ENCODE peak calls at places on chromosome 22, in eight cellular contexts. One of them, this sample, is unnamed. For H4K20me1, the result is how much of the 10 kb centered on the place peaks cover.

GRCh38 chr22:48740086-48740730 is 1087.5 kb downstream of the BRD1 start:
- DNase-seq in IMR-90: no peak
- DNase-seq in GM23338: no peak
- DNase-seq in MM.1S: no peak
- DNase-seq in HCT116: no peak
- DNase-seq in fibroblast of lung: no peak
- DNase-seq in PC-3: no peak
- DNase-seq in neural progenitor cell: no peak
- DNase-seq in this sample: no peak

GRCh38 chr22:48968201-48968959 is 859.3 kb downstream of the BRD1 start:
- DNase-seq in GM23338: no peak
- DNase-seq in IMR-90: no peak
- DNase-seq in PC-3: peak
- DNase-seq in MM.1S: peak
- DNase-seq in fibroblast of lung: no peak
- DNase-seq in neural progenitor cell: peak
- DNase-seq in HCT116: peak
- DNase-seq in this sample: peak

GRCh38 chr22:42427211-42427610 is 5.0 kb downstream of the NFAM1 start:
- DNase-seq in GM23338: no peak
- DNase-seq in HCT116: no peak
- DNase-seq in MM.1S: no peak
- DNase-seq in neural progenitor cell: no peak
- DNase-seq in fibroblast of lung: no peak
- DNase-seq in PC-3: no peak
- DNase-seq in IMR-90: no peak
- DNase-seq in this sample: no peak

GRCh38 chr22:50190182-50190951 is 4.7 kb downstream of the TRABD start:
- DNase-seq in neural progenitor cell: peak
- DNase-seq in PC-3: peak
- DNase-seq in IMR-90: no peak
- DNase-seq in MM.1S: peak
- DNase-seq in fibroblast of lung: peak
- DNase-seq in HCT116: peak
- DNase-seq in GM23338: peak
- DNase-seq in this sample: peak

GRCh38 chr22:21947040-21948014 is 5.3 kb downstream of the PPM1F start:
- DNase-seq in IMR-90: peak
- DNase-seq in PC-3: peak
- DNase-seq in MM.1S: no peak
- DNase-seq in fibroblast of lung: peak
- DNase-seq in HCT116: no peak
- DNase-seq in GM23338: peak
- DNase-seq in neural progenitor cell: peak
- DNase-seq in this sample: no peak

GRCh38 chr22:24954856-24955255 is 2.3 kb downstream of the KIAA1671 start:
- DNase-seq in MM.1S: no peak
- DNase-seq in PC-3: no peak
- DNase-seq in GM23338: no peak
- DNase-seq in fibroblast of lung: no peak
- DNase-seq in IMR-90: no peak
- DNase-seq in HCT116: no peak
- DNase-seq in neural progenitor cell: no peak
- DNase-seq in this sample: no peak

GRCh38 chr22:36486619-36487384 is 5.4 kb upstream of the TXN2 start:
- DNase-seq in HCT116: no peak
- DNase-seq in PC-3: peak
- DNase-seq in MM.1S: peak
- DNase-seq in neural progenitor cell: peak
- DNase-seq in IMR-90: peak
- DNase-seq in GM23338: peak
- DNase-seq in fibroblast of lung: peak
- DNase-seq in this sample: peak

GRCh38 chr22:35766654-35767580 is 49.2 kb downstream of the APOL5 start:
- DNase-seq in HCT116: no peak
- DNase-seq in neural progenitor cell: peak
- DNase-seq in fibroblast of lung: peak
- DNase-seq in PC-3: peak
- DNase-seq in GM23338: peak
- DNase-seq in IMR-90: no peak
- DNase-seq in MM.1S: no peak
- DNase-seq in this sample: no peak

GRCh38 chr22:19068784-19069271 is 53.4 kb downstream of the DGCR2 start:
- DNase-seq in MM.1S: no peak
- DNase-seq in IMR-90: no peak
- DNase-seq in HCT116: no peak
- DNase-seq in PC-3: no peak
- DNase-seq in fibroblast of lung: no peak
- DNase-seq in GM23338: no peak
- DNase-seq in neural progenitor cell: no peak
- DNase-seq in this sample: peak

GRCh38 chr22:42763965-42764480 is 43.4 kb upstream of the A4GALT start:
- DNase-seq in GM23338: no peak
- DNase-seq in HCT116: no peak
- DNase-seq in IMR-90: no peak
- DNase-seq in fibroblast of lung: no peak
- DNase-seq in PC-3: no peak
- DNase-seq in neural progenitor cell: no peak
- DNase-seq in MM.1S: no peak
- DNase-seq in this sample: no peak

GRCh38 chr22:46354176-46354992 is 18.9 kb downstream of the TRMU start:
- DNase-seq in HCT116: no peak
- DNase-seq in neural progenitor cell: no peak
- DNase-seq in IMR-90: no peak
- DNase-seq in MM.1S: no peak
- DNase-seq in fibroblast of lung: no peak
- DNase-seq in GM23338: no peak
- DNase-seq in PC-3: no peak
- DNase-seq in this sample: no peak

GRCh38 chr22:19503869-19504268 is 20.3 kb downstream of the CLDN5 start:
- DNase-seq in MM.1S: no peak
- DNase-seq in HCT116: no peak
- DNase-seq in GM23338: peak
- DNase-seq in PC-3: no peak
- DNase-seq in fibroblast of lung: no peak
- DNase-seq in IMR-90: no peak
- DNase-seq in neural progenitor cell: peak
- DNase-seq in this sample: peak

GRCh38 chr22:48403521-48403921 is 1424.2 kb downstream of the BRD1 start:
- DNase-seq in HCT116: no peak
- DNase-seq in GM23338: no peak
- DNase-seq in PC-3: no peak
- DNase-seq in MM.1S: no peak
- DNase-seq in IMR-90: no peak
- DNase-seq in fibroblast of lung: no peak
- DNase-seq in neural progenitor cell: no peak
- DNase-seq in this sample: no peak

GRCh38 chr22:27835446-27835845 is 33.9 kb upstream of the MN1 start:
- DNase-seq in fibroblast of lung: no peak
- DNase-seq in IMR-90: peak
- DNase-seq in HCT116: no peak
- DNase-seq in MM.1S: no peak
- DNase-seq in GM23338: no peak
- DNase-seq in PC-3: no peak
- DNase-seq in neural progenitor cell: no peak
- DNase-seq in this sample: no peak

GRCh38 chr22:17612057-17612456 is 16.5 kb downstream of the ATP6V1E1 start:
- DNase-seq in MM.1S: no peak
- DNase-seq in GM23338: no peak
- DNase-seq in neural progenitor cell: no peak
- DNase-seq in IMR-90: peak
- DNase-seq in fibroblast of lung: no peak
- DNase-seq in PC-3: no peak
- DNase-seq in HCT116: no peak
- DNase-seq in this sample: no peak

GRCh38 chr22:44954113-44954512 is 55.7 kb downstream of the PHF21B start:
- DNase-seq in fibroblast of lung: no peak
- DNase-seq in GM23338: no peak
- DNase-seq in IMR-90: no peak
- DNase-seq in HCT116: no peak
- DNase-seq in MM.1S: no peak
- DNase-seq in PC-3: no peak
- DNase-seq in neural progenitor cell: no peak
- DNase-seq in this sample: no peak

GRCh38 chr22:46057762-46058420 is 80.9 kb upstream of the WNT7B start:
- DNase-seq in HCT116: no peak
- DNase-seq in GM23338: no peak
- DNase-seq in fibroblast of lung: peak
- DNase-seq in neural progenitor cell: no peak
- DNase-seq in IMR-90: no peak
- DNase-seq in MM.1S: peak
- DNase-seq in PC-3: peak
- DNase-seq in this sample: peak

GRCh38 chr22:35375031-35375430 is 5.9 kb upstream of the HMOX1 start:
- DNase-seq in neural progenitor cell: no peak
- DNase-seq in GM23338: no peak
- DNase-seq in IMR-90: peak
- DNase-seq in MM.1S: no peak
- DNase-seq in fibroblast of lung: peak
- DNase-seq in HCT116: no peak
- DNase-seq in PC-3: peak
- DNase-seq in this sample: no peak

GRCh38 chr22:46357711-46358505 is 22.4 kb downstream of the TRMU start:
- DNase-seq in HCT116: no peak
- DNase-seq in MM.1S: no peak
- DNase-seq in fibroblast of lung: no peak
- DNase-seq in PC-3: no peak
- DNase-seq in GM23338: no peak
- DNase-seq in neural progenitor cell: no peak
- DNase-seq in IMR-90: no peak
- DNase-seq in this sample: no peak

GRCh38 chr22:50161508-50162390 is 8.8 kb upstream of the PANX2 start:
- DNase-seq in fibroblast of lung: no peak
- DNase-seq in GM23338: no peak
- DNase-seq in IMR-90: no peak
- DNase-seq in HCT116: no peak
- DNase-seq in MM.1S: no peak
- DNase-seq in neural progenitor cell: no peak
- DNase-seq in PC-3: no peak
- DNase-seq in this sample: no peak

GRCh38 chr22:40782521-40782920 is 36.6 kb downstream of the SLC25A17 start:
- DNase-seq in fibroblast of lung: no peak
- DNase-seq in IMR-90: no peak
- DNase-seq in MM.1S: no peak
- DNase-seq in HCT116: no peak
- DNase-seq in GM23338: no peak
- DNase-seq in neural progenitor cell: no peak
- DNase-seq in PC-3: peak
- DNase-seq in this sample: no peak
- H3K4me3 ChIP-seq in fibroblast of lung: no peak
- H3K4me3 ChIP-seq in IMR-90: no peak
- H3K4me3 ChIP-seq in MM.1S: no peak
- H3K4me3 ChIP-seq in HCT116: no peak
- H3K4me3 ChIP-seq in GM23338: no peak
- H3K4me3 ChIP-seq in neural progenitor cell: no peak
- H3K4me3 ChIP-seq in PC-3: no peak
- H3K4me3 ChIP-seq in this sample: no peak

GRCh38 chr22:20561882-20562281 is 54.5 kb downstream of the MED15 start:
- DNase-seq in HCT116: no peak
- DNase-seq in IMR-90: no peak
- DNase-seq in PC-3: no peak
- DNase-seq in MM.1S: no peak
- DNase-seq in fibroblast of lung: no peak
- DNase-seq in GM23338: no peak
- DNase-seq in neural progenitor cell: no peak
- DNase-seq in this sample: no peak
- H4K20me1 ChIP-seq in HCT116: under half
- H4K20me1 ChIP-seq in IMR-90: under half
- H4K20me1 ChIP-seq in PC-3: under half
- H4K20me1 ChIP-seq in MM.1S: under half
- H4K20me1 ChIP-seq in fibroblast of lung: under half
- H4K20me1 ChIP-seq in GM23338: under half
- H4K20me1 ChIP-seq in neural progenitor cell: under half
- H4K20me1 ChIP-seq in this sample: under half

DNA sequence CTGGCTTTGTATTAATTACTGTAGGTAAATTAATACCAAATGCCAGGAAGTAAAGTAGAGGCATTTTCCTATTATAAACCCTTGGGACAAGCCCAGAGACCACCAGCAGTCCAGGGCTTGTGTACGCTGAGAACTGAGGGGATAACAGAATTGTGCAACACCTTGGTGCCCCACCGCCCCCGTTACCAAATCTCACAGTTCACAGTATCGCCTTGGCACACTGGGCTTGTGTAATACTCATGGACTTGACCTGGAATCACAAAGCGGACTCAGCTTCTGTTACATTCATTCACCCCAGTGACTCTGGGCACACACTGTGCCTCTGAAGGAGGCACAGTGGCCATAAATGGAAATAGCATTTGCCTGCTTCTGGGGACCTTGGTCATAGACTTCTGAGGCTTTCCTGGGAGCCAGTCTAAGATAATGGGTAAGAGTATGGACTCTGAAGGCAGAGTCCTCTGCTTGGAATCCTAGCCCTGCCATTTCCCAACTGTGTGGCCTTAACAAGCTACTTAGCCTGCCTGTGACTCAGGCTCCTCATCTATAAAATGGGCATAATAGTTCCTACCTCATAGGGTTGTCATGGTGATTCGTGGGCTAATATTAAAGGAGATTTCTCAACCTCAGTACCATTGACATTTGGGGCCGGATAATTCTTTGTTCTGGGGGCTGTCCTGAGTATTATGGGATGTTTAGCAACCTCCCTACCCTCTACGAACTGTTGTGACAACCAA is 53.7 kb downstream of the TIMP3 start:
- DNase-seq in neural progenitor cell: no peak
- DNase-seq in fibroblast of lung: peak
- DNase-seq in MM.1S: no peak
- DNase-seq in GM23338: no peak
- DNase-seq in IMR-90: no peak
- DNase-seq in HCT116: no peak
- DNase-seq in PC-3: no peak
- DNase-seq in this sample: no peak
- H3K4me3 ChIP-seq in neural progenitor cell: no peak
- H3K4me3 ChIP-seq in fibroblast of lung: no peak
- H3K4me3 ChIP-seq in MM.1S: no peak
- H3K4me3 ChIP-seq in GM23338: no peak
- H3K4me3 ChIP-seq in IMR-90: no peak
- H3K4me3 ChIP-seq in HCT116: no peak
- H3K4me3 ChIP-seq in PC-3: no peak
- H3K4me3 ChIP-seq in this sample: no peak

GRCh38 chr22:38310518-38311330 is 6.5 kb downstream of the CSNK1E start:
- DNase-seq in PC-3: no peak
- DNase-seq in MM.1S: no peak
- DNase-seq in GM23338: no peak
- DNase-seq in fibroblast of lung: no peak
- DNase-seq in IMR-90: no peak
- DNase-seq in HCT116: no peak
- DNase-seq in neural progenitor cell: no peak
- DNase-seq in this sample: no peak
- H4K20me1 ChIP-seq in PC-3: under half
- H4K20me1 ChIP-seq in MM.1S: under half
- H4K20me1 ChIP-seq in GM23338: half or more
- H4K20me1 ChIP-seq in fibroblast of lung: under half
- H4K20me1 ChIP-seq in IMR-90: half or more
- H4K20me1 ChIP-seq in HCT116: under half
- H4K20me1 ChIP-seq in neural progenitor cell: half or more
- H4K20me1 ChIP-seq in this sample: half or more

This sample was measured in Karpas-422.